ENCODE peak calls at places on chromosomes 4 and X, in six cellular contexts. Z is ovary; M is activated CD8-positive, alpha-beta memory T cell treated with anti-CD3 and anti-CD28 coated beads, Interleukin-2, amount 50 U/mL, for 4 hours; U is T-helper 2 cell; H is HL-60; T is head of caudate nucleus. R is an unnamed sample.

GRCh38 chr4:101953949-101954348 is 163.4 kb downstream of the BANK1 start:
- DNase-seq in Z (no peak), M (no peak), U (no peak), H (no peak), T (no peak), R (no peak)

GRCh38 chr4:94763500-94763899 is 5.7 kb downstream of the BMPR1B start:
- DNase-seq in Z (no peak), M (no peak), U (no peak), H (no peak), T (no peak), R (no peak)

GRCh38 chr4:41072021-41072777 is 142.1 kb downstream of the APBB2 start:
- DNase-seq in Z (no peak), M (no peak), U (no peak), H (no peak), T (no peak), R (no peak)

GRCh38 chrX:150155396-150156048 is 207.6 kb upstream of the MAMLD1 start:
- DNase-seq in Z (peak; percentile 60), M (no peak), U (no peak), H (no peak), T (no peak), R (no peak)

GRCh38 chr4:20305976-20306375 is 54.3 kb downstream of the SLIT2 start:
- DNase-seq in Z (no peak), M (no peak), U (no peak), H (no peak), T (peak; percentile 24), R (no peak)

GRCh38 chrX:13747836-13748235 is 13.3 kb downstream of the OFD1 start:
- DNase-seq in Z (no peak), M (peak; percentile 38), U (peak; percentile 41), H (no peak), T (peak; percentile 24), R (peak; percentile 65)

GRCh38 chr4:41731569-41731968 is 17.0 kb downstream of the PHOX2B start:
- DNase-seq in Z (no peak), M (no peak), U (no peak), H (no peak), T (no peak), R (no peak)

GRCh38 chrX:136868283-136869055 is 12.1 kb downstream of the RBMX start:
- DNase-seq in Z (no peak), M (no peak), U (no peak), H (no peak), T (no peak), R (no peak)

GRCh38 chr4:78650106-78651021 is 98.8 kb downstream of the ANXA3 start:
- DNase-seq in Z (no peak), M (no peak), U (no peak), H (no peak), T (no peak), R (no peak)

GRCh38 chrX:42739258-42739657 is 38.7 kb downstream of the PPP1R2C start:
- DNase-seq in Z (no peak), M (no peak), U (peak; percentile 0), H (no peak), T (no peak), R (no peak)

GRCh38 chr4:77152421-77152820 is 4.6 kb upstream of the CCNG2 start:
- DNase-seq in Z (no peak), M (no peak), U (no peak), H (no peak), T (no peak), R (no peak)

GRCh38 chrX:9610774-9611392 is 146.0 kb downstream of the TBL1X start:
- DNase-seq in Z (no peak), M (no peak), U (no peak), H (no peak), T (no peak), R (no peak)

GRCh38 chr4:40909363-40909876 is 159.7 kb downstream of the NSUN7 start:
- DNase-seq in Z (no peak), M (no peak), U (peak; percentile 57), H (no peak), T (no peak), R (no peak)

GRCh38 chrX:135484636-135485289 is 35.7 kb upstream of the INTS6L start:
- DNase-seq in Z (no peak), M (peak; percentile 18), U (peak; percentile 48), H (no peak), T (no peak), R (no peak)